ENCODE peak calls at places on chromosomes 7 and 10, in seven cellular contexts. One of them, this sample, is unnamed.

GRCh38 chr10:49187044-49187484 is 1.1 kb downstream of the TMEM273 start:
- DNase-seq in NCI-H1417 treated with DMSO at 0.1 percent for 48 hours: no peak
- DNase-seq in anterior cingulate cortex: no peak
- DNase-seq in smooth muscle cell of the brain vasculature: no peak
- DNase-seq in AG04450: no peak
- DNase-seq in T-helper 1 cell: no peak
- DNase-seq in HEK293T: no peak
- DNase-seq in this sample: no peak

GRCh38 chr10:103800789-103801540 is 54.4 kb downstream of the SH3PXD2A start:
- DNase-seq in NCI-H1417 treated with DMSO at 0.1 percent for 48 hours: no peak
- DNase-seq in anterior cingulate cortex: no peak
- DNase-seq in smooth muscle cell of the brain vasculature: no peak
- DNase-seq in AG04450: no peak
- DNase-seq in T-helper 1 cell: peak
- DNase-seq in HEK293T: no peak
- DNase-seq in this sample: no peak

GRCh38 chr10:130472236-130472635 is 336.0 kb downstream of the GLRX3 start:
- DNase-seq in NCI-H1417 treated with DMSO at 0.1 percent for 48 hours: no peak
- DNase-seq in anterior cingulate cortex: no peak
- DNase-seq in smooth muscle cell of the brain vasculature: no peak
- DNase-seq in AG04450: no peak
- DNase-seq in T-helper 1 cell: no peak
- DNase-seq in HEK293T: no peak
- DNase-seq in this sample: no peak

GRCh38 chr7:102009628-102010027 is 192.2 kb downstream of the CUX1 start:
- DNase-seq in NCI-H1417 treated with DMSO at 0.1 percent for 48 hours: no peak
- DNase-seq in anterior cingulate cortex: no peak
- DNase-seq in smooth muscle cell of the brain vasculature: no peak
- DNase-seq in AG04450: no peak
- DNase-seq in T-helper 1 cell: no peak
- DNase-seq in HEK293T: no peak
- DNase-seq in this sample: peak

GRCh38 chr10:117723343-117723742 is 180.8 kb downstream of the EMX2 start:
- DNase-seq in NCI-H1417 treated with DMSO at 0.1 percent for 48 hours: no peak
- DNase-seq in anterior cingulate cortex: no peak
- DNase-seq in smooth muscle cell of the brain vasculature: no peak
- DNase-seq in AG04450: no peak
- DNase-seq in T-helper 1 cell: no peak
- DNase-seq in HEK293T: no peak
- DNase-seq in this sample: no peak

GRCh38 chr10:120131183-120131582 is 238.7 kb downstream of the SEC23IP start:
- DNase-seq in NCI-H1417 treated with DMSO at 0.1 percent for 48 hours: no peak
- DNase-seq in anterior cingulate cortex: no peak
- DNase-seq in smooth muscle cell of the brain vasculature: no peak
- DNase-seq in AG04450: no peak
- DNase-seq in T-helper 1 cell: no peak
- DNase-seq in HEK293T: peak
- DNase-seq in this sample: peak

GRCh38 chr10:72840319-72840718 is 53.2 kb upstream of the OIT3 start:
- DNase-seq in NCI-H1417 treated with DMSO at 0.1 percent for 48 hours: no peak
- DNase-seq in anterior cingulate cortex: no peak
- DNase-seq in smooth muscle cell of the brain vasculature: no peak
- DNase-seq in AG04450: no peak
- DNase-seq in T-helper 1 cell: no peak
- DNase-seq in HEK293T: no peak
- DNase-seq in this sample: no peak

GRCh38 chr7:96417784-96418183 is 95.9 kb upstream of the SLC25A13 start:
- DNase-seq in NCI-H1417 treated with DMSO at 0.1 percent for 48 hours: no peak
- DNase-seq in anterior cingulate cortex: no peak
- DNase-seq in smooth muscle cell of the brain vasculature: no peak
- DNase-seq in AG04450: no peak
- DNase-seq in T-helper 1 cell: no peak
- DNase-seq in HEK293T: no peak
- DNase-seq in this sample: no peak

This sample was measured in cardiac fibroblast.